ENCODE peak calls at places on chromosomes 12 and 14, in nine cellular contexts. D is GM13977, K is GM12878, Y is PC-3, Q is stomach, N is mucosa of descending colon, B is fibroblast of villous mesenchyme, R is dorsolateral prefrontal cortex, E is WTC11. L is an unnamed sample.
A peak's percentile ranks its signal among the peaks of the same experiment; 100 is the strongest.

GRCh38 chr12:115709410-115710065 is 568.0 kb downstream of the MED13L start:
- DNase-seq in E (no peak), Q (no peak), D (no peak), Y (no peak), R (no peak), B (peak; percentile 7), K (no peak), N (peak; percentile 17), L (no peak)

GRCh38 chr14:58731465-58732330 is 93.9 kb downstream of the DACT1 start:
- DNase-seq in D (no peak), E (no peak), Y (peak; percentile 100), N (no peak), B (peak; percentile 98), Q (no peak), K (no peak), R (no peak), L (no peak)

GRCh38 chr12:90021729-90022249 is 313.2 kb upstream of the ATP2B1 start:
- DNase-seq in R (no peak), K (no peak), Y (no peak), Q (no peak), E (no peak), D (no peak), N (no peak), B (no peak), L (no peak)

GRCh38 chr12:54042970-54043744 is 10.3 kb downstream of the HOXC5 start:
- DNase-seq in E (no peak), B (no peak), Q (no peak), K (no peak), D (no peak), R (no peak), N (no peak), Y (no peak), L (no peak)

GRCh38 chr14:20434701-20435453 is 1.1 kb downstream of the KLHL33 start:
- DNase-seq in K (no peak), E (peak; percentile 33), B (no peak), N (peak; percentile 43), R (peak; percentile 70), Q (no peak), D (no peak), Y (no peak), L (no peak)

GRCh38 chr12:6535960-6536847 is 1.9 kb downstream of the GAPDH start:
- DNase-seq in D (no peak), Q (no peak), B (no peak), Y (no peak), N (no peak), R (peak; percentile 33), K (no peak), E (no peak), L (no peak)

GRCh38 chr14:78316711-78317110 is 146.5 kb downstream of the NRXN3 start:
- DNase-seq in R (no peak), K (no peak), D (no peak), E (no peak), B (no peak), N (peak; percentile 19), Y (no peak), Q (no peak), L (no peak)

GRCh38 chr12:25102402-25102801 is 92.6 kb downstream of the DNAI7 start:
- DNase-seq in D (no peak), N (no peak), Y (no peak), R (no peak), E (no peak), K (no peak), B (no peak), Q (no peak), L (no peak)

GRCh38 chr14:32978691-32979255 is 40.1 kb downstream of the NPAS3 start:
- DNase-seq in Q (no peak), K (no peak), B (no peak), D (no peak), Y (no peak), N (no peak), E (no peak), R (no peak), L (no peak)

GRCh38 chr14:22427771-22428228 is 161.2 kb downstream of the DAD1 start:
- DNase-seq in Y (no peak), B (peak; percentile 96), N (peak; percentile 17), Q (no peak), D (no peak), K (no peak), E (no peak), R (no peak), L (no peak)

GRCh38 chr12:2682301-2683282 is 112.2 kb upstream of the FKBP4 start:
- DNase-seq in D (no peak), B (peak; percentile 27), R (no peak), K (no peak), Y (peak; percentile 38), Q (no peak), E (peak; percentile 64), N (peak; percentile 60), L (no peak)

GRCh38 chr14:74964787-74965769 is 9.7 kb upstream of the PGF start:
- DNase-seq in E (no peak), N (no peak), B (no peak), K (no peak), R (no peak), Q (no peak), D (no peak), Y (peak; percentile 47), L (no peak)

GRCh38 chr14:64572721-64573508 is 23.2 kb downstream of the PPP1R36 start:
- DNase-seq in Q (no peak), E (no peak), D (no peak), B (no peak), Y (no peak), N (no peak), R (peak; percentile 38), K (no peak), L (no peak)

GRCh38 chr12:24901975-24902461 is 46.9 kb downstream of the BCAT1 start:
- DNase-seq in R (peak; percentile 84), D (peak; percentile 65), B (no peak), E (peak; percentile 53), Y (no peak), K (no peak), N (peak; percentile 7), Q (no peak), L (no peak)

GRCh38 chr12:112900298-112901145 is 6.2 kb upstream of the OAS1 start:
- DNase-seq in Y (peak; percentile 74), D (peak; percentile 59), K (no peak), B (peak; percentile 32), N (peak; percentile 80), R (no peak), E (peak; percentile 41), Q (peak; percentile 53), L (no peak)

GRCh38 chr12:57111046-57111698 is at the start of gene STAT6:
- DNase-seq in N (peak; percentile 93), K (no peak), Q (peak; percentile 87), E (peak; percentile 48), B (peak; percentile 94), Y (peak; percentile 59), R (peak; percentile 66), D (peak; percentile 73), L (no peak)
- TF ChIP-seq CTCF in N (no peak), K (no peak), Q (no peak), E (no peak), B (no peak), Y (no peak), R (no peak), D (no peak), L (no peak)

GRCh38 chr14:71931492-71932228 is 569 bp upstream of the RGS6 start:
- DNase-seq in B (no peak), K (no peak), Y (no peak), R (peak; percentile 44), D (peak; percentile 28), N (peak; percentile 7), Q (no peak), E (no peak), L (no peak)

GRCh38 chr14:71933026-71933587 is 878 bp downstream of the RGS6 start:
- DNase-seq in B (no peak), E (peak; percentile 19), Y (no peak), N (no peak), D (peak; percentile 28), Q (no peak), R (peak; percentile 49), K (no peak), L (no peak)

GRCh38 chr14:71932229-71932951 is at the start of gene RGS6:
- DNase-seq in B (no peak), Y (peak; percentile 72), D (peak; percentile 74), N (peak; percentile 30), Q (peak; percentile 28), E (peak; percentile 82), R (peak; percentile 37), K (no peak), L (peak; percentile 74)
- TF ChIP-seq CTCF in B (no peak), Y (no peak), D (peak; percentile 64), N (no peak), Q (no peak), E (no peak), R (peak; percentile 40), K (peak; percentile 40), L (peak; percentile 52)

GRCh38 chr12:108634225-108634795 is 616 bp upstream of the SELPLG start:
- DNase-seq in E (no peak), Q (peak; percentile 34), N (no peak), D (no peak), Y (peak; percentile 41), K (no peak), B (no peak), R (no peak), L (no peak)

GRCh38 chr12:108635997-108636808 is 2.5 kb upstream of the SELPLG start:
- DNase-seq in Q (no peak), E (no peak), B (no peak), N (no peak), Y (no peak), K (no peak), D (no peak), R (no peak), L (no peak)

GRCh38 chr12:108635201-108635996 is 1.7 kb upstream of the SELPLG start:
- DNase-seq in D (peak; percentile 80), R (no peak), Y (no peak), B (peak; percentile 42), N (peak; percentile 46), K (peak; percentile 99), E (no peak), Q (no peak), L (no peak)

GRCh38 chr12:108633081-108633533 is 587 bp downstream of the SELPLG start:
- DNase-seq in N (no peak), K (no peak), Y (no peak), E (no peak), B (no peak), D (no peak), R (no peak), Q (no peak), L (no peak)

DNA sequence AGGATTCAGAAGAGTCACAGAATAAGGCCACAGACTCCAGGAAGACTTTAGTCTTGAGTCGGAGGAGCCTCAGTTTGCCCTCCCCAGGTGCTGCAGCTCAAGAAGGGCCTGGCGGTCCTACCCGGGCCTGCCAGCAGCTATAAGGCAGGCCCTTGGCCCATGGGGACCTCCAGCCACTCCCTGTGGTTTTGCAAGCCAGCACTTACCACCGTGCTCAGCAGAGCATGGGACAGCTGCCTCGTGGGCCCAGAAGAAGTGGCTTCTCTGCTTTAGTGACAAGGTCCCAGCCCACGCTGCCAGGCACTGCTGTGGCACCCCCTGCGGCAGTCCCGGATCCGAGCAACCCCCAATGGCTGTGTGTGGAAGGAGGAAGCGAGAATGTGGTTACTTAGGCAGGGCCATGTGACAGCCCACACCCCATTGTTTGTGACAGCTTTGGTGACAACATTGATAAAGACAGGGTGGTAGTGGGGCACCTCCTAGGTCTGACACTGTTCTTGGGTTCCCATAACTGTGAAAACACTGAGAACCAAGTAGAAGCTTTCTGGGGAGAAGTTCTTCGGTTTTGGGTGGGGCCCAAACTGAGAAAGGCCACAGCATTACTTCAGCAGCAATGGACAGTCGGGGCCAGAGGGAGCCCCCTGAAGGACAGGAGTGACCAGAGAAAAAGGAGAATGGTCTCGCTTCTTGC is at the start of gene SELPLG:
- DNase-seq in R (peak; percentile 53), E (no peak), Y (no peak), B (no peak), N (peak; percentile 73), D (peak; percentile 82), Q (peak; percentile 69), K (peak; percentile 99), L (no peak)
- TF ChIP-seq CTCF in R (no peak), E (no peak), Y (no peak), B (no peak), N (no peak), D (peak; percentile 33), Q (no peak), K (peak; percentile 36), L (no peak)

GRCh38 chr14:49134940-49135339 is 451.2 kb downstream of the RPS29 start:
- DNase-seq in K (no peak), N (no peak), E (peak; percentile 12), Q (no peak), R (no peak), B (no peak), D (no peak), Y (peak; percentile 15), L (no peak)
- TF ChIP-seq CTCF in K (no peak), N (no peak), E (no peak), Q (no peak), R (no peak), B (no peak), D (no peak), Y (no peak), L (no peak)

L was measured in type B pancreatic cell.